ENCODE peak calls at places on chromosomes 13 and 19, in nine cellular contexts. V, D, N, Z, R, A, S, L and O are unnamed samples.

GRCh38 chr13:40996433-40997095 is 22.6 kb downstream of the ELF1 start:
- DNase-seq in V (no peak), D (no peak), N (no peak), Z (no peak), R (no peak), A (no peak), S (no peak), L (no peak), O (no peak)

GRCh38 chr13:46588019-46588418 is 35.0 kb downstream of the LRCH1 start:
- DNase-seq in V (no peak), D (no peak), N (peak; percentile 30), Z (no peak), R (no peak), A (no peak), S (no peak), L (no peak), O (no peak)

GRCh38 chr13:78700121-78700910 is 41.4 kb upstream of the OBI1 start:
- DNase-seq in V (no peak), D (no peak), N (peak; percentile 32), Z (no peak), R (peak; percentile 3), A (peak; percentile 16), S (no peak), L (no peak), O (no peak)

GRCh38 chr19:29668746-29669609 is 3.7 kb downstream of the PLEKHF1 start:
- DNase-seq in V (no peak), D (no peak), N (no peak), Z (no peak), R (no peak), A (peak; percentile 37), S (no peak), L (no peak), O (no peak)

GRCh38 chr13:45409993-45410392 is 8.2 kb downstream of the SLC25A30 start:
- DNase-seq in V (no peak), D (no peak), N (no peak), Z (no peak), R (no peak), A (no peak), S (no peak), L (no peak), O (no peak)

GRCh38 chr13:51397262-51397933 is 55.4 kb downstream of the INTS6 start:
- DNase-seq in V (no peak), D (no peak), N (peak; percentile 90), Z (no peak), R (no peak), A (no peak), S (peak; percentile 16), L (no peak), O (no peak)

GRCh38 chr13:101416181-101417042 is at the start of gene NALCN:
- DNase-seq in V (no peak), D (peak; percentile 65), N (peak; percentile 33), Z (no peak), R (peak; percentile 61), A (peak; percentile 34), S (no peak), L (no peak), O (no peak)

GRCh38 chr13:43411741-43412140 is 375.0 kb downstream of the ENOX1 start:
- DNase-seq in V (no peak), D (peak; percentile 29), N (no peak), Z (no peak), R (peak; percentile 57), A (no peak), S (no peak), L (no peak), O (no peak)